ENCODE peak calls at places on chromosome 10, in eight cellular contexts. I is IMR-90, E is GM12878, Y is mammary epithelial cell, J is cardiac fibroblast, R is right lobe of liver, H is prostate gland, F is GM23248. L is an unnamed sample.

GRCh38 chr10:88820990-88821389 is 18.5 kb downstream of the LIPM start:
- DNase-seq in I (peak), E (no peak), Y (peak), J (peak), R (no peak), H (no peak), F (peak), L (no peak)

GRCh38 chr10:5076615-5077014 is 17.6 kb upstream of the AKR1C3 start:
- DNase-seq in I (peak), E (no peak), Y (no peak), J (peak), R (no peak), H (no peak), F (peak), L (no peak)

GRCh38 chr10:64080071-64080470 is 558.9 kb downstream of the REEP3 start:
- DNase-seq in I (no peak), E (no peak), Y (no peak), J (no peak), R (no peak), H (no peak), F (no peak), L (no peak)

GRCh38 chr10:86945361-86946214 is 11.8 kb downstream of the MMRN2 start:
- DNase-seq in I (no peak), E (no peak), Y (no peak), J (no peak), R (peak), H (no peak), F (peak), L (no peak)

GRCh38 chr10:4069491-4069890 is 284.5 kb upstream of the KLF6 start:
- DNase-seq in I (peak), E (no peak), Y (peak), J (peak), R (no peak), H (no peak), F (peak), L (no peak)

GRCh38 chr10:60353519-60354258 is 36.0 kb downstream of the ANK3 start:
- DNase-seq in I (peak), E (no peak), Y (no peak), J (peak), R (peak), H (no peak), F (no peak), L (no peak)

GRCh38 chr10:67306588-67307205 is 380.9 kb downstream of the LRRTM3 start:
- DNase-seq in I (peak), E (no peak), Y (peak), J (peak), R (no peak), H (no peak), F (peak), L (no peak)

GRCh38 chr10:7071421-7071820 is 339.4 kb downstream of the SFMBT2 start:
- DNase-seq in I (no peak), E (no peak), Y (no peak), J (no peak), R (no peak), H (no peak), F (no peak), L (no peak)

GRCh38 chr10:74460812-74461211 is 309.8 kb downstream of the ADK start:
- DNase-seq in I (peak), E (no peak), Y (no peak), J (no peak), R (no peak), H (no peak), F (peak), L (no peak)

GRCh38 chr10:71633935-71634334 is 85.6 kb downstream of the C10orf105 start:
- DNase-seq in I (no peak), E (no peak), Y (no peak), J (no peak), R (no peak), H (no peak), F (no peak), L (no peak)

GRCh38 chr10:60282771-60283353 is 106.8 kb downstream of the ANK3 start:
- DNase-seq in I (peak), E (no peak), Y (peak), J (no peak), R (no peak), H (peak), F (peak), L (peak)

GRCh38 chr10:74925716-74926115 is 99.3 kb downstream of the KAT6B start:
- DNase-seq in I (no peak), E (no peak), Y (no peak), J (no peak), R (no peak), H (no peak), F (no peak), L (no peak)

GRCh38 chr10:25831138-25831537 is 102.9 kb upstream of the MYO3A start:
- DNase-seq in I (no peak), E (no peak), Y (no peak), J (no peak), R (no peak), H (no peak), F (no peak), L (no peak)

GRCh38 chr10:63901916-63902315 is 380.7 kb downstream of the REEP3 start:
- DNase-seq in I (no peak), E (no peak), Y (no peak), J (no peak), R (no peak), H (no peak), F (peak), L (no peak)

GRCh38 chr10:18795549-18795948 is 136.3 kb downstream of the ARL5B start:
- DNase-seq in I (no peak), E (no peak), Y (no peak), J (no peak), R (no peak), H (no peak), F (no peak), L (no peak)

GRCh38 chr10:29535012-29535777 is 99.6 kb downstream of the SVIL start:
- DNase-seq in I (peak), E (no peak), Y (peak), J (peak), R (no peak), H (peak), F (peak), L (peak)

GRCh38 chr10:97849101-97849490 is 547 bp upstream of the GOLGA7B start:
- DNase-seq in I (no peak), E (no peak), Y (peak), J (no peak), R (no peak), H (no peak), F (no peak), L (peak)

GRCh38 chr10:67668448-67668847 is 27.5 kb downstream of the CTNNA3 start:
- DNase-seq in I (peak), E (no peak), Y (peak), J (peak), R (no peak), H (no peak), F (peak), L (no peak)

GRCh38 chr10:105398202-105398601 is 757.1 kb downstream of the SORCS3 start:
- DNase-seq in I (no peak), E (no peak), Y (no peak), J (no peak), R (no peak), H (no peak), F (no peak), L (no peak)

GRCh38 chr10:52208394-52208793 is 105.7 kb upstream of the DKK1 start:
- DNase-seq in I (no peak), E (no peak), Y (no peak), J (no peak), R (no peak), H (no peak), F (no peak), L (no peak)

GRCh38 chr10:95196053-95196452 is 2.0 kb downstream of the ACSM6 start:
- DNase-seq in I (peak), E (no peak), Y (no peak), J (no peak), R (no peak), H (no peak), F (no peak), L (no peak)

GRCh38 chr10:94183666-94184264 is 179.0 kb downstream of the NOC3L start:
- DNase-seq in I (peak), E (no peak), Y (peak), J (peak), R (no peak), H (no peak), F (peak), L (no peak)

GRCh38 chr10:69624245-69624786 is 5.7 kb upstream of the FAM241B start:
- DNase-seq in I (no peak), E (no peak), Y (no peak), J (no peak), R (no peak), H (no peak), F (no peak), L (no peak)
- H3K4me3 ChIP-seq in I (no peak), E (no peak), Y (no peak), J (no peak), R (no peak), H (no peak), F (no peak), L (no peak)

DNA sequence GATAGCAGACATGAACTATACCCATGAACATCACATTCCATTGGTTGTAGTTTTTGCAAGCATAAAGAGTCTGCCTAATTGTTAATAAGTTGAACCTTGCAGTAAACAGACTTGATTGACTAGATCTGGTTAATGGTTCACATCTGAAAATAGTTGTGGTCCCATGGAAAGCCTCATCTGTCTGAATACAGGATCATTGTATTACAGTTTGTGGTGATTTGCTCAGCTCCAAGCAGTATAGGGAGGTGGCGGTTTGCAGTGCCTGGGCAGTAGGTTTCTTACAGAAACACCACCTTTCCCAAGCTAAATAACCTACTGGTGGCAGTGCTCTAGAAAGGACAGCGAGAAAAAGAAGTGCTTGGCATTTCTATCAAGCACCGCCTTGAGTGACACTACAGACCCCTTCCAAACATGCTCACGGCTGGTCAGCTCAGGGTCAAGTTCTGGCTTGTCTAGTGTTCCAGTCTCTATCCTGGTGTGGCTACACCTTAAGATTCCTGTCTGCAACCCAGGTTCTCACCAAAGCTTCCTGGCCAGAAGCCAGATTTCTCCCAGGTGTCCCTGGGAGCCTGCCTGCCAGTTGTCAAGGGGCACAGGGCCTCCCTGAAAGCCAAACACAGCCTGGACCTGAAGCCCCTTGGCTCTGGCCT is 119.9 kb downstream of the FANK1 start:
- DNase-seq in I (no peak), E (no peak), Y (peak), J (no peak), R (no peak), H (no peak), F (no peak), L (no peak)
- H3K4me3 ChIP-seq in I (no peak), E (no peak), Y (no peak), J (no peak), R (no peak), H (no peak), F (no peak), L (no peak)

GRCh38 chr10:99427566-99428150 is 2.8 kb downstream of the GOT1 start:
- DNase-seq in I (no peak), E (no peak), Y (no peak), J (no peak), R (no peak), H (no peak), F (no peak), L (no peak)
- H3K4me3 ChIP-seq in I (no peak), E (no peak), Y (no peak), J (no peak), R (peak), H (no peak), F (no peak), L (no peak)

GRCh38 chr10:124648131-124648475 is 96.1 kb downstream of the FAM53B start:
- DNase-seq in I (no peak), E (no peak), Y (no peak), J (no peak), R (no peak), H (no peak), F (no peak), L (peak)
- H3K4me3 ChIP-seq in I (no peak), E (no peak), Y (no peak), J (no peak), R (no peak), H (no peak), F (no peak), L (no peak)

GRCh38 chr10:32349968-32350738 is 3.2 kb upstream of the EPC1 start:
- DNase-seq in I (no peak), E (no peak), Y (no peak), J (no peak), R (no peak), H (no peak), F (no peak), L (no peak)

GRCh38 chr10:32348297-32349198 is 1.6 kb upstream of the EPC1 start:
- DNase-seq in I (no peak), E (no peak), Y (no peak), J (no peak), R (no peak), H (no peak), F (no peak), L (no peak)

GRCh38 chr10:32350811-32351342 is 3.9 kb upstream of the EPC1 start:
- DNase-seq in I (no peak), E (no peak), Y (no peak), J (no peak), R (no peak), H (no peak), F (no peak), L (no peak)

GRCh38 chr10:32347363-32347735 is 391 bp upstream of the EPC1 start:
- DNase-seq in I (no peak), E (no peak), Y (no peak), J (no peak), R (no peak), H (no peak), F (no peak), L (no peak)

DNA sequence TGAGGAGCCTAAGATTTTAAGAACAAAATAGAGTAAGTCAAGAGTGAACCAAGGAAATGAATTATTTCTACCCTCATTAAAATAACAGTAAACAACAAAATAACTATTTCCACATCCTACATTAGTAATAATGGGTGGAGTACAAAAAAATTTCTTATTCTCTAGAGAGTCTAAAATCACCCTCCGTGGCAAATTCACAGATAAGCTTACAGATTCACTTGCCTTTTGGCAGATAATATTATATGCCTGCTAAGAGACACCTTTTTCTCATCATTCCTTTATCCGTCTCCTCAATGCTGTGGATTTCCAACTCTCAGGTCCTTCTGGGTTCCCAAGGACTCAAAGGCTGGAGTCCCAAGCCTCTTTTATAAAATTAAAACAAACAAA is 2.2 kb upstream of the EPC1 start:
- DNase-seq in I (no peak), E (no peak), Y (no peak), J (no peak), R (no peak), H (no peak), F (no peak), L (no peak)
- H3K4me3 ChIP-seq in I (no peak), E (no peak), Y (no peak), J (no peak), R (no peak), H (no peak), F (no peak), L (no peak)

L was measured in mucosa of descending colon.